ENCODE peak calls at places on chromosome 9, in seven cellular contexts. Q, N, B, V, C, S and H are unnamed samples.

GRCh38 chr9:22469928-22470544 is 23.4 kb downstream of the DMRTA1 start:
- DNase-seq in B (no peak), V (peak), N (no peak), C (peak), S (no peak), Q (no peak), H (no peak)

GRCh38 chr9:136242248-136242647 is 3.4 kb downstream of the QSOX2 start:
- DNase-seq in S (no peak), Q (no peak), C (no peak), V (no peak), N (no peak), B (no peak), H (no peak)

GRCh38 chr9:89610391-89610925 is 5.6 kb downstream of the GADD45G start:
- DNase-seq in B (no peak), N (no peak), V (no peak), S (no peak), Q (no peak), C (no peak), H (no peak)

GRCh38 chr9:91813261-91813795 is 136.7 kb downstream of the ROR2 start:
- DNase-seq in C (peak), N (no peak), V (peak), S (no peak), Q (no peak), B (no peak), H (no peak)

GRCh38 chr9:22913026-22913425 is 466.4 kb downstream of the DMRTA1 start:
- DNase-seq in V (peak), S (no peak), B (no peak), Q (no peak), N (no peak), C (no peak), H (no peak)

GRCh38 chr9:72586388-72587160 is 65.2 kb downstream of the TMC1 start:
- DNase-seq in V (peak), N (no peak), Q (no peak), C (peak), B (no peak), S (peak), H (peak)

GRCh38 chr9:71509054-71509453 is 259.3 kb downstream of the CEMIP2 start:
- DNase-seq in V (no peak), N (no peak), S (no peak), C (no peak), B (no peak), Q (no peak), H (no peak)

GRCh38 chr9:95980262-95981125 is 105.0 kb downstream of the ERCC6L2 start:
- DNase-seq in B (no peak), N (no peak), C (peak), S (no peak), V (peak), Q (no peak), H (no peak)

GRCh38 chr9:38380230-38380871 is 12.2 kb upstream of the ALDH1B1 start:
- DNase-seq in Q (no peak), S (no peak), C (peak), B (no peak), N (no peak), V (no peak), H (no peak)

GRCh38 chr9:124470726-124471125 is 20.5 kb downstream of the ADGRD2 start:
- DNase-seq in N (no peak), V (no peak), B (peak), Q (no peak), S (no peak), C (no peak), H (no peak)

GRCh38 chr9:126586236-126586635 is 27.5 kb upstream of the LMX1B start:
- DNase-seq in N (no peak), V (no peak), S (no peak), B (no peak), Q (no peak), C (no peak), H (no peak)

GRCh38 chr9:77514886-77515711 is 133.0 kb downstream of the GNA14 start:
- DNase-seq in Q (no peak), B (no peak), V (peak), N (no peak), C (no peak), S (no peak), H (peak)

GRCh38 chr9:124779368-124780059 is 2.6 kb downstream of the OLFML2A start:
- DNase-seq in B (no peak), C (peak), N (no peak), V (peak), Q (no peak), S (peak), H (peak)

GRCh38 chr9:109950710-109951443 is 170.9 kb downstream of the PALM2AKAP2 start:
- DNase-seq in B (no peak), N (no peak), C (no peak), V (no peak), S (no peak), Q (no peak), H (no peak)

GRCh38 chr9:109953300-109953699 is 173.3 kb downstream of the PALM2AKAP2 start:
- DNase-seq in Q (no peak), S (no peak), C (no peak), B (no peak), N (no peak), V (no peak), H (no peak)

GRCh38 chr9:109956811-109957440 is 176.9 kb downstream of the PALM2AKAP2 start:
- DNase-seq in Q (no peak), N (no peak), V (peak), B (no peak), S (peak), C (peak), H (no peak)

GRCh38 chr9:109948453-109948852 is 168.5 kb downstream of the PALM2AKAP2 start:
- DNase-seq in B (no peak), V (no peak), C (no peak), S (no peak), Q (no peak), N (no peak), H (no peak)

DNA sequence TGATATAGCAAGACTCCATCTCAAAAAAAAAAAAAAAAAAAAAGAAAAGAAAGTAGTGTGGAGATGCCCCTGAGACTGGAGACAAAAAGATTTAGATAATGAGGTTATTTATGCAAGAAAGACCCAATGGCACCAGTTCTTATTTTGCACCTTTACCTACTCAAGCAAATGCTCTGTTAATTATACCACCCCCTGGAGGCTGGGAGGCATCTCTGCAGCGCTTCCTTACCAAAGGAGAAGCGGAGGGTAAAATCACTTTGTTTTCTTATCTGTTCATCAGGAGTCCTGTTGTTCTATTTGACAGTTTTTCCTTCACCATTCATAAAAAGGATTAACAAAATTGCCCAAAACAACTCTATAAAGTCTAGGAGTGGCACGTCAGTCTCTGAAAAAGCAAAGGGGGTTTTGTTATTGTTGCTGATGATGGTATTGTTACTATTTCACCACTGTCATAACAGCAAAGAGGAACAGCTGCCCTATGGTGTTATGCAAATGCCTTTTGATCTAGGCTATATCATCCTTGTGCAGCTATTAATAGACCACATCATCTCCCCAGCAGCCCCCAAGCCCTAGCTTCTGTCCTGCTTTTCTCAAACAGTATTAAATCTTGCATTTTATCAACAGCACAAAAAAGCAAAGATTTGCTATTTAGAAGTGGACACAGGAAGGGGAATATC is 174.0 kb downstream of the PALM2AKAP2 start:
- DNase-seq in C (no peak), N (no peak), B (no peak), S (no peak), Q (no peak), V (no peak), H (no peak)
- TF ChIP-seq CTCF in C (no peak), N (no peak), B (no peak), S (peak), Q (no peak), V (peak), H (no peak)

DNA sequence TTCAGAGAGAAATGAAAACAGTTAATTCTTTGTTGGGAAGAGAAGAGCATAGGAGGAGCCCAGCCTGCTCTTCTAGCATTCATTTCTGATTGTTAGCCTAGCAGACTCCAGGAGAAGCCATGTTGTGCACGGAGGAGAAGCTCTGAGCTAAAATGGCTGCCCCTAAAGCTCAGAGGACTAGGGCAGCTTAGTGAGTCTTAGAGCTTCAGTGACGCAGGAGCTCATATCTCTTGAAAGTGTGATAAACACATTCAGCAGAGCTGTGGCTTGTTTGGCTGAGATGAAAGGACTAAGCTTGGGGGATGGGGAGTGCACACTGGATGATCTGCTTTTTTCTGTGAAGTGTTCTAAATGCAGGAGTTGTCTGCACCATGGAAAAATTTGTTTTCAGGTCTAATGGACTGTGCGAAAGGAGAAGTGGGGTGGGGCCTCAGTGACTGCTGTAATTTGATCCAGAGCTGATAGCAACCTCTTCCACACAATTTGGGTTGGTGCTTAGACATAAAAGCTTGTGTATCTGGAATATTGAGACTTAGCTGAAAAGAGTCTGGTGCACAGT is 58.5 kb downstream of the ZNF462 start:
- DNase-seq in V (peak), C (peak), N (no peak), Q (no peak), B (no peak), S (peak), H (peak)
- H3K4me3 ChIP-seq in V (no peak), C (peak), N (no peak), Q (peak), B (no peak), S (no peak), H (no peak)

DNA sequence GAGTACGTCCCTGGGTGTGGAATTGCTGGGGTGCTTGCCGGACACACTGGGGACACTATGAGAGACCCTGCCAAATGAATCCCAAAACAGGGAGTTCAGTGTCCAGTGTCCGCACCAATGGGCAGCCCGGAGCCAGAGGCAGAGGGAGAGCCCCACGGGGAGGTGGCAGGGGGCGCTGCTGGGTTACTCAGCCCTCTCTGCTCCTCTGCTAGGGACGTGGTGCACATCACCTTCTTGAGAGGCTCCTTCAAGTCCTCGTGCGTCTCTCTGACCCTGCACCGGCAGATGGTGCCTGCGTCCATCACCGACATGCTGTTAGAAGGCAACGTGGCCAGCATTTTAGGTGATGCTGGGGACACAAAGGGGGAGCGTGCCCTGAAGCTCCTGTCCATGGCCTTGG is 20.8 kb downstream of the STKLD1 start:
- DNase-seq in N (no peak), V (no peak), B (peak), C (no peak), Q (no peak), S (no peak), H (no peak)
- TF ChIP-seq CTCF in N (no peak), V (peak), B (no peak), C (peak), Q (peak), S (peak), H (peak)

GRCh38 chr9:130243015-130243881 is 22.3 kb upstream of the HMCN2 start:
- DNase-seq in C (peak), B (peak), S (peak), V (peak), N (peak), Q (no peak), H (no peak)
- H3K4me3 ChIP-seq in C (no peak), B (no peak), S (peak), V (no peak), N (no peak), Q (peak), H (no peak)

GRCh38 chr9:92974161-92974661 is 26.9 kb downstream of the FGD3 start:
- DNase-seq in S (no peak), C (no peak), B (no peak), N (no peak), Q (no peak), V (no peak), H (no peak)
- TF ChIP-seq CTCF in S (no peak), C (no peak), B (no peak), N (no peak), Q (no peak), V (no peak), H (no peak)

GRCh38 chr9:133979124-133979920 is 12.8 kb downstream of the VAV2 start:
- DNase-seq in B (peak), S (no peak), C (peak), N (peak), V (peak), Q (no peak), H (no peak)
- H3K4me3 ChIP-seq in B (no peak), S (peak), C (no peak), N (no peak), V (peak), Q (peak), H (no peak)

GRCh38 chr9:127930298-127931091 is at the start of gene PIP5KL1:
- DNase-seq in Q (peak), N (peak), B (peak), S (no peak), V (peak), C (peak), H (no peak)
- TF ChIP-seq CTCF in Q (no peak), N (no peak), B (no peak), S (peak), V (peak), C (peak), H (peak)

GRCh38 chr9:3687136-3687535 is 161.3 kb upstream of the RFX3 start:
- DNase-seq in C (no peak), S (no peak), Q (no peak), N (no peak), B (no peak), V (no peak), H (no peak)
- H3K4me3 ChIP-seq in C (no peak), S (no peak), Q (no peak), N (no peak), B (no peak), V (no peak), H (no peak)

GRCh38 chr9:117448066-117448465 is 33.2 kb upstream of the ASTN2 start:
- DNase-seq in C (no peak), V (no peak), B (no peak), Q (no peak), N (no peak), S (no peak), H (no peak)
- TF ChIP-seq CTCF in C (peak), V (no peak), B (no peak), Q (no peak), N (no peak), S (no peak), H (no peak)

GRCh38 chr9:121744687-121745395 is 93.4 kb downstream of the DAB2IP start:
- DNase-seq in B (no peak), C (peak), N (no peak), Q (no peak), V (no peak), S (peak), H (no peak)
- H3K4me3 ChIP-seq in B (no peak), C (no peak), N (no peak), Q (no peak), V (no peak), S (no peak), H (peak)